ENCODE peak calls at places on chromosomes 1 and 21, in five cellular contexts. H is iPS DF 6.9; U is CD4-positive, alpha-beta memory T cell; A is osteoblast; N is adrenal gland. M is an unnamed sample. For H3K4me1, the result is how much of the 10 kb centered on the place peaks cover.

GRCh38 chr1:9350011-9350907 is 57.6 kb downstream of the SPSB1 start:
- DNase-seq in H (no peak), U (no peak), A (peak), N (no peak), M (no peak)

GRCh38 chr1:158014702-158015320 is 21.4 kb downstream of the KIRREL1 start:
- DNase-seq in H (no peak), U (no peak), A (no peak), N (no peak), M (no peak)

GRCh38 chr1:68623700-68624099 is 126.8 kb upstream of the DEPDC1 start:
- DNase-seq in H (no peak), U (no peak), A (no peak), N (no peak), M (no peak)

GRCh38 chr1:201094829-201095228 is 17.4 kb downstream of the CACNA1S start:
- DNase-seq in H (no peak), U (no peak), A (no peak), N (no peak), M (no peak)

GRCh38 chr1:202888507-202889360 is at the start of gene RABIF:
- DNase-seq in H (peak), U (peak), A (peak), N (peak), M (peak)

GRCh38 chr1:234586892-234587445 is 23.0 kb downstream of the IRF2BP2 start:
- DNase-seq in H (no peak), U (no peak), A (no peak), N (no peak), M (no peak)

GRCh38 chr1:10912441-10912840 is 100.0 kb upstream of the TARDBP start:
- DNase-seq in H (no peak), U (no peak), A (peak), N (no peak), M (no peak)

GRCh38 chr1:166924829-166925541 is 48.9 kb upstream of the TADA1 start:
- DNase-seq in H (no peak), U (no peak), A (no peak), N (no peak), M (no peak)

GRCh38 chr1:235818632-235819136 is 48.0 kb downstream of the LYST start:
- DNase-seq in H (no peak), U (no peak), A (no peak), N (peak), M (no peak)

GRCh38 chr1:20439282-20439681 is 46.7 kb downstream of the CAMK2N1 start:
- DNase-seq in H (no peak), U (no peak), A (peak), N (no peak), M (no peak)

GRCh38 chr1:53733975-53734649 is 4.9 kb downstream of the GLIS1 start:
- DNase-seq in H (no peak), U (no peak), A (peak), N (no peak), M (no peak)

GRCh38 chr1:214271174-214271858 is 9.6 kb upstream of the SMYD2 start:
- DNase-seq in H (no peak), U (no peak), A (no peak), N (no peak), M (no peak)

GRCh38 chr21:40829791-40830190 is 17.2 kb downstream of the DSCAM start:
- DNase-seq in H (no peak), U (no peak), A (no peak), N (no peak), M (no peak)

GRCh38 chr1:65357291-65357960 is 48.1 kb downstream of the DNAJC6 start:
- DNase-seq in H (no peak), U (no peak), A (no peak), N (no peak), M (no peak)

GRCh38 chr1:147700042-147700711 is 29.9 kb upstream of the ACP6 start:
- DNase-seq in H (peak), U (peak), A (no peak), N (peak), M (peak)

GRCh38 chr1:35726814-35727433 is 8.2 kb upstream of the C1orf216 start:
- DNase-seq in H (no peak), U (peak), A (peak), N (peak), M (peak)

GRCh38 chr1:58035523-58035922 is 511.0 kb downstream of the OMA1 start:
- DNase-seq in H (no peak), U (no peak), A (peak), N (no peak), M (no peak)

GRCh38 chr1:185317886-185318310 is 855 bp upstream of the IVNS1ABP start:
- DNase-seq in H (no peak), U (peak), A (peak), N (peak), M (peak)

GRCh38 chr1:225748479-225748878 is 29.1 kb upstream of the SRP9 start:
- DNase-seq in H (no peak), U (no peak), A (no peak), N (no peak), M (no peak)

GRCh38 chr1:38804062-38804886 is 55.3 kb downstream of the RRAGC start:
- DNase-seq in H (no peak), U (no peak), A (peak), N (no peak), M (no peak)

GRCh38 chr1:40479156-40479555 is 2.1 kb downstream of the ZFP69 start:
- DNase-seq in H (no peak), U (no peak), A (no peak), N (no peak), M (no peak)

GRCh38 chr1:64484651-64485050 is 14.7 kb downstream of the CACHD1 start:
- DNase-seq in H (no peak), U (no peak), A (no peak), N (peak), M (no peak)

GRCh38 chr1:160256396-160257046 is 5.8 kb downstream of the DCAF8 start:
- DNase-seq in H (no peak), U (no peak), A (peak), N (no peak), M (no peak)

GRCh38 chr1:13573586-13573985 is 10.0 kb upstream of the PDPN start:
- DNase-seq in H (no peak), U (no peak), A (no peak), N (no peak), M (no peak)

GRCh38 chr1:43267818-43268425 is 1.9 kb upstream of the TMEM125 start:
- DNase-seq in H (no peak), U (no peak), A (no peak), N (no peak), M (no peak)

GRCh38 chr1:8031176-8031785 is 5.2 kb upstream of the ERRFI1 start:
- DNase-seq in H (no peak), U (peak), A (no peak), N (no peak), M (no peak)

GRCh38 chr1:30514945-30515344 is 208.4 kb downstream of the MATN1 start:
- DNase-seq in H (no peak), U (no peak), A (no peak), N (no peak), M (no peak)

GRCh38 chr1:210467440-210468040 is 138.8 kb downstream of the HHAT start:
- DNase-seq in H (no peak), U (no peak), A (no peak), N (no peak), M (no peak)

GRCh38 chr1:7485086-7485780 is 285.9 kb upstream of the VAMP3 start:
- DNase-seq in H (no peak), U (no peak), A (peak), N (no peak), M (no peak)

GRCh38 chr1:145999321-146000024 is 3.1 kb upstream of the TXNIP start:
- DNase-seq in H (no peak), U (peak), A (no peak), N (peak), M (peak)

GRCh38 chr1:93995837-93996526 is 86.8 kb upstream of the GCLM start:
- DNase-seq in H (no peak), U (no peak), A (peak), N (no peak), M (no peak)

GRCh38 chr1:34982820-34983376 is 2.2 kb downstream of the TMEM35B start:
- DNase-seq in H (no peak), U (no peak), A (no peak), N (no peak), M (no peak)

GRCh38 chr1:89260042-89260441 is 12.6 kb downstream of the GBP5 start:
- DNase-seq in H (no peak), U (no peak), A (no peak), N (no peak), M (no peak)

GRCh38 chr1:32741417-32742131 is 39.0 kb upstream of the SYNC start:
- DNase-seq in H (no peak), U (no peak), A (peak), N (no peak), M (peak)

GRCh38 chr1:156689035-156689959 is 12.1 kb upstream of the NES start:
- DNase-seq in H (no peak), U (peak), A (peak), N (peak), M (peak)
- H3K4me1 ChIP-seq in H (under half), U (under half), A (under half), N (under half), M (under half)

GRCh38 chr1:50967416-50968020 is 2.5 kb upstream of the CDKN2C start:
- DNase-seq in H (no peak), U (no peak), A (no peak), N (peak), M (no peak)

GRCh38 chr1:50969611-50970507 is at the start of gene CDKN2C:
- DNase-seq in H (no peak), U (peak), A (peak), N (peak), M (peak)

GRCh38 chr1:50968021-50968883 is 1.8 kb upstream of the CDKN2C start:
- DNase-seq in H (no peak), U (peak), A (peak), N (peak), M (peak)

GRCh38 chr1:50970508-50970885 is 452 bp downstream of the CDKN2C start:
- DNase-seq in H (no peak), U (no peak), A (no peak), N (no peak), M (no peak)

DNA sequence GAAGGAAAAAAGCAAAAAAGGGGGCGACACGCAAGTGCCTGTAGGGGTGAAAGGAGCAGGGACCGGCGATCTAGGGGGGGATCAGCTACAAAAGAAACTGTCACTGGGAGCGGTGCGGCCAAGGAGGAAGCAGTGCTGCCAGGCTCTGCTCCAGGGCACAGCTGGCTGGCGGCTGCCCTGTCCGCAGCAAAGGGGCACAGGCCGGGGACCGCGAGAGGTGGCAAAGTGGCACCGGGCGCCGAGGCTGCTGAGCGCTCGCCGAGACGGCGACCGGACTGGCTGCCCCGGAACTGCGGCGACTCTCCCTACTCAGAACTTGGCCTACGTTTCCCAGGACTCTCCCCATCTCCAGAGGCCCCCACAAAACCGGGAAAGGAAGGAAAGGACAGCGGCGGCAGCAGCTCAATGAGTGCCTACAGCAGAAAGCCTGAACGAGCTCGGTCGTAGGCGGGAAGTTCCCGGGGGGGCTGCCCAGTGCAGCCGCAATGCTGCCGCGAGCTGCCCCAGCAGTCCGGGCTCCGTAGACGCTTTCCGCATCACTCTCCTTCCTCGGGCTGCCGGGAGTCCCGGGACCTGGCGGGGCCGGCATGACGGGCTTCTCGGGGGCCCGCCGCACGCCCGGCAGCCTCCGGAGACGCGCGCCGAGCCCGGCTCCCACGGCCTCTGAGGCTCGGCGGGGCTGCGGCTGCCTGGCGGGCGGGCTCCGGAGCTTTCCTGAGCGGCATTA is 998 bp upstream of the CDKN2C start:
- DNase-seq in H (no peak), U (peak), A (peak), N (peak), M (peak)
- H3K4me1 ChIP-seq in H (under half), U (under half), A (under half), N (under half), M (under half)

DNA sequence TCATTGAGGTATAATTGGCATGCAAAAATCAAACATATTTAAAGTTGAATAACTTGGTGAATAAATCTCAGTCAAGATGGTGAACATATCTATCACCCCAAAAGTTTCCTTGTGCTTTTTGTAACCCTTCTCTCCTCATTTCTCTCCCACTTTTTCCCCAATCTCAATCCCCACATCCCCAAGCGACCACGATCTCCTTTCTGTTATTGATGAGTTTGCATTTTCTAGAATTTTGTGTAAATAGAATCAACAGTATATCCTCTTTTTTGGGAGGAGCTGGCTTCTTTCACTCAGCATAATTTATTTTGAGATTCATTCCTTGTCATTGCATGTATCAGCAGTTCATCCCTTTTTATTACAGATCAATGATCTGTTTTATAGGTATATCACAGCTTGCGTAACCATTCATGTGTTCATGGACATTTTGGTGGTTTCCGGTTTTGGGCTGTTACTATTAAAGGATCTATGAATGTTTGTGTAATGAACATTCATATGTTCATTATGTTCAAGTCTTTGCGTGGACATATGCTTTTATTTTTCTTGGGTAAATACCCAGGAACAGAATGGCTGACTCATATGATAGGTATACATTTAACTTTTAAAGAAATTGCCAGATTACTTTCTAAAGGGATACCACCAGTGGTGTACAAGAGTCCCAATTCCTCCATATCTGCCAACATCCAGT is 73.9 kb downstream of the SPATA46 start:
- DNase-seq in H (no peak), U (no peak), A (peak), N (no peak), M (no peak)
- H3K4me1 ChIP-seq in H (under half), U (under half), A (under half), N (under half), M (under half)

GRCh38 chr21:38468989-38469388 is 29.3 kb downstream of the ERG start:
- DNase-seq in H (no peak), U (no peak), A (no peak), N (no peak), M (no peak)
- H3K4me1 ChIP-seq in H (under half), U (under half), A (under half), N (under half), M (under half)

DNA sequence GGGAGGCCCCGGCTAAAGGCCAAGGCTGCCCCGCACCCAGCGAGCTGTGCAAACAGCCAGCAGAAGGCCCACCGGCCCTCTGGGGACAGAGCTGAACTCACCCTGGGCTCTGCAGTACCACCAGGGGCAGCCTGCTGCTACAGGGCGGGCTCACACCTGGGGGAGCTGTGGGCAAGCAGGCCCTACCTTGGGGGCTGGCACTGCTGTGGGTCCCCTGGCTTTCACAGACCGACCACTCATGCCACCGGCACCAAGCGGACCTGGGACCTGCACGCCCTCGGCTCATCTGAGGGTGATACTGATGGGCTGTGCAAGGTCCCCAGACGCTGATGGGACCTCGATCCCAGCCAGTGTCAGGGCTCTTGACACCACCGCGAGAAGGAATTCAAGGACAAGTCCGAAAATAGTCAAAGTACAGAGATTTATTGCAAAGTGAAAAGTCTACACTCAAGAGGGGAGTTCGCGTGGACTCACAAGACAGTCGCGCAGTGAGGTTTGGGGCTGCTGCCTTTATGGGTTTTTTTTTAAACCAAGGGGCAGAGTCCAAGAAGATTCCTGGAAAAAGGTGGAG is 61.0 kb upstream of the ADARB1 start:
- DNase-seq in H (no peak), U (no peak), A (no peak), N (peak), M (no peak)
- H3K4me1 ChIP-seq in H (under half), U (under half), A (under half), N (under half), M (under half)

DNA sequence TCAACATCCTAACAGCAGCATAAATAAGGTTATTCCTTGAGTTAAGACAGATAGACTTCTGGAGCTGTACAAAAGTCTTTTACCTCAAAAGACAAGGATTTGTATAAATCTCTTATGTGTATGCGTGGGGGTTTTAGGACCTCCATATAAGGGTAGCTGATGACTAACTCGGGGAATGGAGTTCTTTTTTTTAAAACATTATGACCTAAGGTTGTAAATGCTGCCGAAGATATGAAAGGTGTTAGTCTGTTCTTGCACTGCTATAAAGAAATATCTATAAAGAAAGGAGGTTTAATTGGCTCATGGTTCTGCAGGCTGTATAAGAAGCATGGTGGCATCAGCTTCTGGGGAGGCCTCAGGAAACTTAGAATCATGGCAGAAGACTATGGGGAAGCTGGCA is 90.4 kb downstream of the EPB41 start:
- DNase-seq in H (no peak), U (no peak), A (no peak), N (no peak), M (no peak)
- H3K4me1 ChIP-seq in H (under half), U (under half), A (under half), N (under half), M (under half)

M was measured in transverse colon.